ENCODE peak calls at places on chromosomes 13 and 19, in eight cellular contexts. M is endodermal cell, Q is IMR-90, C is neuronal stem cell, S is K562, P is kidney, D is mesendoderm, G is fibroblast of lung. R is an unnamed sample. For H3K4me1, the result is how much of the 10 kb centered on the place peaks cover.

GRCh38 chr13:39915418-39915817 is 260.0 kb downstream of the COG6 start:
- DNase-seq in M (no peak), Q (no peak), C (no peak), S (no peak), P (no peak), D (no peak), G (no peak), R (no peak)

GRCh38 chr19:6519289-6519688 is 11.5 kb upstream of the TNFSF9 start:
- DNase-seq in M (no peak), Q (peak), C (no peak), S (no peak), P (no peak), D (no peak), G (peak), R (peak)

GRCh38 chr19:33781996-33782395 is 14.7 kb upstream of the KCTD15 start:
- DNase-seq in M (no peak), Q (peak), C (no peak), S (no peak), P (no peak), D (no peak), G (peak), R (no peak)

GRCh38 chr13:40132249-40132648 is 476.8 kb downstream of the COG6 start:
- DNase-seq in M (no peak), Q (no peak), C (no peak), S (no peak), P (no peak), D (no peak), G (no peak), R (no peak)

GRCh38 chr19:53903055-53903680 is 5.9 kb upstream of the CACNG7 start:
- DNase-seq in M (peak), Q (peak), C (peak), S (peak), P (peak), D (peak), G (peak), R (peak)

GRCh38 chr19:56639217-56639616 is 3.7 kb upstream of the SMIM17 start:
- DNase-seq in M (no peak), Q (peak), C (peak), S (peak), P (no peak), D (peak), G (peak), R (peak)

GRCh38 chr13:95630593-95630992 is 13.9 kb downstream of the DZIP1 start:
- DNase-seq in M (no peak), Q (no peak), C (no peak), S (no peak), P (no peak), D (no peak), G (no peak), R (no peak)

GRCh38 chr19:53015159-53015558 is 1.4 kb downstream of the ERVV-1 start:
- DNase-seq in M (no peak), Q (no peak), C (no peak), S (no peak), P (no peak), D (no peak), G (no peak), R (no peak)

GRCh38 chr13:24267801-24268200 is 41.6 kb upstream of the C1QTNF9 start:
- DNase-seq in M (no peak), Q (no peak), C (no peak), S (no peak), P (no peak), D (no peak), G (no peak), R (no peak)

GRCh38 chr19:19623383-19623782 is 4.6 kb downstream of the LPAR2 start:
- DNase-seq in M (no peak), Q (no peak), C (no peak), S (peak), P (no peak), D (no peak), G (no peak), R (no peak)

GRCh38 chr19:11587302-11587972 is 9.8 kb upstream of the ZNF627 start:
- DNase-seq in M (peak), Q (peak), C (peak), S (peak), P (peak), D (peak), G (peak), R (peak)

GRCh38 chr19:3343619-3344502 is 22.5 kb upstream of the NFIC start:
- DNase-seq in M (peak), Q (peak), C (no peak), S (peak), P (peak), D (peak), G (peak), R (peak)

GRCh38 chr19:46265217-46265828 is 31.5 kb upstream of the HIF3A start:
- DNase-seq in M (peak), Q (peak), C (peak), S (peak), P (no peak), D (peak), G (peak), R (peak)

GRCh38 chr19:49057636-49058234 is at the start of gene CGB7:
- DNase-seq in M (peak), Q (peak), C (peak), S (peak), P (peak), D (peak), G (peak), R (no peak)

GRCh38 chr13:33318744-33319143 is 33.2 kb upstream of the STARD13 start:
- DNase-seq in M (no peak), Q (no peak), C (no peak), S (no peak), P (no peak), D (no peak), G (no peak), R (no peak)

GRCh38 chr13:109426690-109426990 is 359.7 kb downstream of the IRS2 start:
- DNase-seq in M (no peak), Q (no peak), C (no peak), S (no peak), P (no peak), D (no peak), G (peak), R (no peak)

GRCh38 chr13:32233062-32233461 is 82.1 kb downstream of the ZAR1L start:
- DNase-seq in M (no peak), Q (no peak), C (no peak), S (no peak), P (no peak), D (no peak), G (no peak), R (no peak)

GRCh38 chr19:38715540-38715939 is 28.7 kb downstream of the CAPN12 start:
- DNase-seq in M (no peak), Q (no peak), C (no peak), S (no peak), P (no peak), D (no peak), G (no peak), R (no peak)
- H3K27ac ChIP-seq in M (no peak), Q (no peak), C (no peak), S (no peak), P (no peak), D (no peak), G (no peak), R (no peak)

DNA sequence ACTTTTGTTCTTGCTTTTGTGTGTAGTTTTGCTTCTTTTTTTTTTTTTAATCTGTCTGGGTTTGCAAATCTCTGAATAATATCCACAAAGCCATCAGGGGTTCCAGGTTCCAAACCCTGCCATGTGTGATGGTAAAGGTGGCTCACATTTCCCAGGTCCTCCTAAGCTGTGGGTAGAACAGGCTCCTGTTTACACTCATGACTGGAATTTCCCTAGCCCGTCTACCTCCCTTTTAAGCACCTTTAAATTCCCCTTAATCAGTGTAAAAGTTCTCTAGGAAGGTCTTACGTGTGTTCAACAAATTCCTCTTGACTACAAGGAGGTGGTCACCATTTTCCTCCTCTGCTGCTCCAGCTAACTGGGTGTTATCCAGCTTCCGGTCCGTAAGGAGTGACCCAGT is 62.8 kb downstream of the EFNB2 start:
- DNase-seq in M (no peak), Q (no peak), C (no peak), S (no peak), P (no peak), D (peak), G (no peak), R (no peak)
- H3K9ac ChIP-seq in M (no peak), Q (no peak), C (no peak), S (no peak), P (no peak), D (no peak), G (no peak), R (no peak)

GRCh38 chr13:99285432-99286182 is 21.6 kb downstream of the GPR183 start:
- DNase-seq in M (no peak), Q (no peak), C (no peak), S (no peak), P (no peak), D (no peak), G (no peak), R (no peak)
- H3K4me1 ChIP-seq in M (under half), Q (under half), C (under half), S (under half), P (under half), D (under half), G (under half), R (under half)

GRCh38 chr13:111210082-111210481 is 95.0 kb downstream of the ARHGEF7 start:
- DNase-seq in M (no peak), Q (no peak), C (no peak), S (no peak), P (no peak), D (no peak), G (no peak), R (no peak)
- H3K27ac ChIP-seq in M (peak), Q (peak), C (peak), S (no peak), P (no peak), D (no peak), G (peak), R (peak)

DNA sequence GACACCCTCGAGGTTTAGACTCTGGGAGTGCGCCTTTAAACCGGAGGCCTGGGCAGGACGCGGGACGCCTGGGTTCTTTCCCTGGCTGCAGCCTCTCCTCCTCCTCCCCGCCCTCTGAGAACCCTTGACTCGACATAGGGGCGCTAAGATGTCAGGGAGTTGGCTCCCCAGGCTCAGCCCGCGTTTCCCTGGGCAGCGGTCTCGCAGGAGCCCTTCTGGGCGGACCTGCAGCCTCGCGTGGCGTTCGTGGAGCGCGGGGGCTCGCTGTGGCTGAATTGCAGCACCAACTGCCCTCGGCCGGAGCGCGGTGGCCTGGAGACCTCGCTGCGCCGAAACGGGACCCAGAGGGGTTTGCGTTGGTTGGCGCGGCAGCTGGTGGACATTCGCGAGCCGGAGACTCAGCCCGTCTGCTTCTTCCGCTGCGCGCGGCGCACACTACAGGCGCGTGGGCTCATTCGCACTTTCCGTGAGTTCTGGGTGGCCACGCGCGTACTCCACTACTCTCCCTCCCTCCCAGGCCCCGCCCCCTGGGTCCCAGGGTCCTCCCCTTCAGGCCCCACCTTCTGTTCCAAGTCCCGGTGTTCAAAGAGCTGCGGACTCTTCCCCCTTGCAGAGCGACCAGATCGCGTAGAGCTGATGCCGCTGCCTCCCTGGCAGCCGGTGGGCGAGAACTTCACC is 1.3 kb downstream of the ICAM5 start:
- DNase-seq in M (peak), Q (peak), C (no peak), S (peak), P (peak), D (peak), G (no peak), R (no peak)
- H3K9ac ChIP-seq in M (no peak), Q (peak), C (peak), S (peak), P (no peak), D (peak), G (peak), R (no peak)

R was measured in Karpas-422.